ENCODE peak calls at places on chromosomes 7 and 10, in eight cellular contexts. A, D, M, W, X, O, K and S are unnamed samples.
A peak's percentile ranks its signal among the peaks of the same experiment; 100 is the strongest.

GRCh38 chr7:30226593-30227268 is 57.7 kb upstream of the ZNRF2 start:
- DNase-seq in A (peak; percentile 60), D (peak; percentile 84), M (peak; percentile 59), W (peak; percentile 73), X (no peak), O (no peak), K (no peak), S (no peak)

GRCh38 chr7:92834661-92835139 is 1.7 kb downstream of the CDK6 start:
- DNase-seq in A (no peak), D (peak; percentile 75), M (peak; percentile 41), W (no peak), X (peak; percentile 47), O (peak; percentile 28), K (no peak), S (no peak)

GRCh38 chr7:35985126-35985754 is 167.8 kb upstream of the EEPD1 start:
- DNase-seq in A (peak; percentile 57), D (peak; percentile 82), M (peak; percentile 38), W (peak; percentile 52), X (peak; percentile 89), O (peak; percentile 72), K (peak; percentile 54), S (peak; percentile 92)

GRCh38 chr7:39407139-39407538 is 159.1 kb upstream of the YAE1 start:
- DNase-seq in A (no peak), D (no peak), M (no peak), W (no peak), X (no peak), O (no peak), K (no peak), S (no peak)

GRCh38 chr7:131859162-131859821 is 302.9 kb upstream of the PODXL start:
- DNase-seq in A (peak; percentile 34), D (peak; percentile 80), M (peak; percentile 60), W (peak; percentile 18), X (peak; percentile 82), O (peak; percentile 62), K (peak; percentile 73), S (peak; percentile 87)

GRCh38 chr10:126373137-126373536 is 15.1 kb downstream of the ADAM12 start:
- DNase-seq in A (no peak), D (no peak), M (no peak), W (no peak), X (peak; percentile 54), O (no peak), K (peak; percentile 34), S (no peak)

GRCh38 chr7:24972991-24973390 is 7.0 kb downstream of the OSBPL3 start:
- DNase-seq in A (peak; percentile 58), D (no peak), M (peak; percentile 42), W (no peak), X (peak; percentile 70), O (peak; percentile 52), K (peak; percentile 80), S (peak; percentile 27)

GRCh38 chr7:111363099-111363498 is 199.2 kb downstream of the IMMP2L start:
- DNase-seq in A (no peak), D (no peak), M (no peak), W (no peak), X (peak; percentile 61), O (peak; percentile 28), K (peak; percentile 63), S (no peak)

GRCh38 chr7:144784943-144785342 is 50.9 kb downstream of the TPK1 start:
- DNase-seq in A (no peak), D (no peak), M (no peak), W (no peak), X (peak; percentile 67), O (no peak), K (no peak), S (no peak)

GRCh38 chr7:55472928-55473725 is 99.2 kb downstream of the VOPP1 start:
- DNase-seq in A (no peak), D (no peak), M (no peak), W (no peak), X (no peak), O (no peak), K (no peak), S (no peak)

GRCh38 chr7:136878878-136879277 is 10.4 kb downstream of the CHRM2 start:
- DNase-seq in A (no peak), D (peak; percentile 51), M (no peak), W (no peak), X (no peak), O (peak; percentile 21), K (peak; percentile 6), S (no peak)

GRCh38 chr10:85786401-85786899 is 580.1 kb downstream of the GRID1 start:
- DNase-seq in A (no peak), D (peak; percentile 34), M (no peak), W (no peak), X (no peak), O (no peak), K (no peak), S (no peak)

GRCh38 chr10:86111902-86112301 is 254.7 kb downstream of the GRID1 start:
- DNase-seq in A (no peak), D (no peak), M (no peak), W (no peak), X (no peak), O (no peak), K (no peak), S (no peak)

GRCh38 chr7:34277016-34277800 is 371.9 kb downstream of the BMPER start:
- DNase-seq in A (no peak), D (peak; percentile 7), M (no peak), W (no peak), X (peak; percentile 68), O (peak; percentile 43), K (peak; percentile 81), S (no peak)

GRCh38 chr10:84820121-84820520 is 491.7 kb downstream of the CCSER2 start:
- DNase-seq in A (no peak), D (no peak), M (no peak), W (peak; percentile 11), X (peak; percentile 4), O (no peak), K (no peak), S (no peak)

GRCh38 chr7:155660059-155660757 is 15.7 kb downstream of the RBM33 start:
- DNase-seq in A (no peak), D (no peak), M (peak; percentile 36), W (no peak), X (no peak), O (peak; percentile 67), K (peak; percentile 41), S (no peak)

GRCh38 chr7:129781856-129782256 is 170.3 kb downstream of the NRF1 start:
- DNase-seq in A (no peak), D (peak; percentile 90), M (no peak), W (no peak), X (no peak), O (no peak), K (no peak), S (peak; percentile 80)

DNA sequence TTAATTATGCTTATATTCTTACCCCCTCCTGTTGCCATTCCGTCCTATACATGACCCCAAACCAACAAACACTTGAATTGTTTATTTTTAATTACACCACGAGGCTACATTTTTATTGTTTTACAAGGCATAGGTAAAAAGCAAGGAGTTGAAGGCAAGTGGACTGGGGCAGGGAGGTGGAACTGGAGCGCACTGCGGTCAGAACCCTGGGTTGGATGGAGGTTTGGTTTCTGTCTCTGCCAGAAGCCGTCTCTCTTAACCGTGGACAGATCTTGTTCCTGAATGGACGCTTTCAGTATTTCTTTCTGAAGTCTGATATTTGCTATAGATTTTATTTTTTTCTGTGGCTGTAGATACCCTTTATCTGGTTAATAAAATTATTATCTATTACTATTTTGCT is 19.9 kb upstream of the IGFBP3 start:
- DNase-seq in A (no peak), D (no peak), M (no peak), W (no peak), X (no peak), O (no peak), K (no peak), S (no peak)
- H2AFZ ChIP-seq in A (no peak overlapping the region), D (no peak overlapping the region), M (no peak overlapping the region), W (peak overlapping the region; percentile 11), X (no peak overlapping the region), O (no peak overlapping the region), K (no peak overlapping the region), S (peak overlapping the region; percentile 90)

GRCh38 chr10:120828940-120829339 is 22.2 kb upstream of the WDR11 start:
- DNase-seq in A (no peak), D (no peak), M (no peak), W (no peak), X (no peak), O (no peak), K (no peak), S (no peak)

GRCh38 chr10:120823251-120823650 is 27.9 kb upstream of the WDR11 start:
- DNase-seq in A (no peak), D (no peak), M (no peak), W (no peak), X (no peak), O (no peak), K (peak; percentile 67), S (no peak)

GRCh38 chr10:120827251-120827875 is 23.8 kb upstream of the WDR11 start:
- DNase-seq in A (no peak), D (no peak), M (no peak), W (no peak), X (no peak), O (no peak), K (no peak), S (no peak)

GRCh38 chr10:120824864-120825263 is 26.3 kb upstream of the WDR11 start:
- DNase-seq in A (no peak), D (peak; percentile 92), M (no peak), W (peak; percentile 51), X (peak; percentile 32), O (no peak), K (peak; percentile 23), S (no peak)

GRCh38 chr10:120825878-120826383 is 25.2 kb upstream of the WDR11 start:
- DNase-seq in A (no peak), D (no peak), M (no peak), W (no peak), X (no peak), O (no peak), K (no peak), S (no peak)
- H3K27ac ChIP-seq in A (no peak overlapping the region), D (no peak overlapping the region), M (no peak overlapping the region), W (no peak overlapping the region), X (no peak overlapping the region), O (no peak overlapping the region), K (no peak overlapping the region), S (no peak overlapping the region)

GRCh38 chr10:79904671-79905321 is 44.1 kb downstream of the SFTPD start:
- DNase-seq in A (peak; percentile 49), D (peak; percentile 85), M (peak; percentile 64), W (no peak), X (peak; percentile 82), O (peak; percentile 71), K (peak; percentile 71), S (peak; percentile 83)
- H3K4me3 ChIP-seq in A (peak overlapping the region; percentile 80), D (peak overlapping the region; percentile 89), M (peak overlapping the region; percentile 58), W (peak overlapping the region; percentile 31), X (peak overlapping the region; percentile 80), O (peak overlapping the region; percentile 91), K (peak overlapping the region; percentile 66), S (peak overlapping the region; percentile 84)

DNA sequence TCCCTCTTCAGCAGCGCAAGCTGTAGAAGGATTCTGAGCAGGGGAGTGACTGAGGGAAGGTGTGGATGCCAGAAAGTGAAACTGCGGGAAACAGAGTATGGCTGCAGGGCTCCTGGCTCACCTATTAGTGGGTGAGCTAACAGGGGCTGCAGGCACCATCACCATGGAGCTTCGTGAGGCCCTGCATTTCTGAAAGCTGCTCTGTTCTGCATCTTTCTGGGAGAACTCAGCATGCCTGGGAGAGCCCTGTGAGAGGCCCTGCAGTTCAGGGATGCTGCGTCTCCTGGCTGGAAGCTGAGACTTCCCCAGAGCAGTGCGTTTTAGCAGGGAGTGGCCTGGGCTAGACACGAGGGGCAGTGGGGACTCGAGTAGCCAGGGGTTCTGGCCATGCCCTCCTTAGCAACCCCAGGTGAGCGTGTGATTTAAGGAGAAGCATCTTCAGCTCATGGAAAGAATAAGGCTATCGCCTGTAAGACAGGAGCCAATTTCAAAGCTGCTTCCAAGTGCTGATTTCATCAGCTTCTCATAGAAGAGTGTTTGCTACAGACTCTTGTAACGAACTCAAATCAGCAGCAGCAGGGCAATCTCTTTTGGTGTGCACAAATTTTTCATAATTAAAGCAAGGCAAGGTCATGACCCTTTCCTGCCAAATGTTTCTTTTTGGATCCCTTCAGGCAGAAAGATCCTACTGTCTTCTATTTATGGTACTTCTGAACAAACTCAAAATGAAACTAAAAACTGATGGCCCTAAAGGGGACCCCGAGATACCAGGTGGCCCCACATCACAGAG is 293.6 kb upstream of the ZNF32 start:
- DNase-seq in A (no peak), D (no peak), M (no peak), W (no peak), X (peak; percentile 17), O (no peak), K (no peak), S (no peak)
- H2AFZ ChIP-seq in A (no peak overlapping the region), D (peak overlapping the region; percentile 18), M (no peak overlapping the region), W (no peak overlapping the region), X (peak overlapping the region; percentile 70), O (no peak overlapping the region), K (no peak overlapping the region), S (peak overlapping the region; percentile 6)